ENCODE peak calls at places on chromosomes 12 and 14, in nine cellular contexts. Z, S, G, H, M, L, F, K and E are unnamed samples.

GRCh38 chr12:51669996-51670395 is 79.0 kb downstream of the SCN8A start:
- DNase-seq in S (no peak), K (no peak), Z (no peak), L (no peak), M (no peak), H (no peak), F (no peak), G (no peak), E (no peak)

GRCh38 chr12:52798671-52799497 is 3.0 kb upstream of the KRT3 start:
- DNase-seq in S (no peak), H (no peak), L (no peak), F (no peak), G (no peak), M (no peak), Z (no peak), K (no peak), E (no peak)

GRCh38 chr12:2922329-2922728 is 31.6 kb downstream of the TULP3 start:
- DNase-seq in F (no peak), G (no peak), H (no peak), K (no peak), Z (no peak), L (no peak), S (no peak), M (no peak), E (no peak)

GRCh38 chr14:60506010-60506409 is 2.9 kb upstream of the SIX6 start:
- DNase-seq in F (no peak), K (no peak), G (no peak), S (no peak), Z (no peak), M (no peak), H (no peak), L (no peak), E (no peak)

GRCh38 chr14:76133103-76133502 is 18.6 kb upstream of the GPATCH2L start:
- DNase-seq in L (no peak), S (no peak), Z (peak), F (no peak), H (no peak), K (no peak), M (no peak), G (no peak), E (peak)

GRCh38 chr12:91663331-91663998 is 480.8 kb upstream of the DCN start:
- DNase-seq in S (no peak), G (no peak), Z (no peak), L (no peak), M (no peak), F (no peak), H (no peak), K (no peak), E (no peak)

GRCh38 chr14:24436355-24437019 is 6.1 kb downstream of the SDR39U1 start:
- DNase-seq in K (peak), M (no peak), Z (peak), L (no peak), S (no peak), H (no peak), G (peak), F (no peak), E (peak)

GRCh38 chr12:68393398-68393797 is 61.2 kb upstream of the MDM1 start:
- DNase-seq in F (no peak), Z (no peak), K (no peak), M (no peak), S (no peak), L (no peak), H (no peak), G (peak), E (no peak)

GRCh38 chr14:23182372-23183014 is 967 bp downstream of the SLC7A8 start:
- DNase-seq in L (peak), Z (peak), S (no peak), M (peak), F (no peak), H (no peak), K (no peak), G (peak), E (peak)

GRCh38 chr12:117034691-117035090 is 64.5 kb downstream of the TESC start:
- DNase-seq in S (peak), F (no peak), G (no peak), K (no peak), L (no peak), Z (no peak), M (no peak), H (no peak), E (no peak)

GRCh38 chr12:4169959-4170358 is 103.6 kb upstream of the CCND2 start:
- DNase-seq in S (no peak), G (no peak), L (no peak), K (no peak), M (no peak), F (no peak), H (no peak), Z (peak), E (no peak)

GRCh38 chr14:73149753-73150152 is 13.4 kb downstream of the PSEN1 start:
- DNase-seq in F (no peak), L (no peak), K (no peak), Z (no peak), H (no peak), G (no peak), S (no peak), M (no peak), E (no peak)

GRCh38 chr14:65949711-65950516 is 536.3 kb upstream of the CCDC196 start:
- DNase-seq in L (no peak), S (no peak), M (peak), K (no peak), Z (peak), F (no peak), H (no peak), G (no peak), E (no peak)

GRCh38 chr14:23057757-23058653 is 685 bp upstream of the CDH24 start:
- DNase-seq in M (peak), Z (peak), S (peak), K (no peak), H (peak), L (peak), F (peak), G (peak), E (peak)

GRCh38 chr12:52235001-52235760 is 2.1 kb downstream of the KRT7 start:
- DNase-seq in F (no peak), Z (no peak), K (no peak), S (peak), G (no peak), L (no peak), M (no peak), H (no peak), E (no peak)

GRCh38 chr12:40104461-40105264 is 1.2 kb downstream of the SLC2A13 start:
- DNase-seq in K (no peak), M (no peak), S (no peak), H (no peak), Z (peak), L (peak), F (no peak), G (no peak), E (peak)

GRCh38 chr12:125329239-125330238 is 264.3 kb downstream of the AACS start:
- DNase-seq in K (no peak), H (no peak), G (peak), M (no peak), L (no peak), Z (no peak), S (no peak), F (no peak), E (no peak)

GRCh38 chr12:43551971-43552559 is at the start of gene ADAMTS20:
- DNase-seq in S (no peak), F (no peak), L (no peak), K (no peak), H (no peak), G (peak), M (no peak), Z (no peak), E (no peak)

GRCh38 chr14:53338192-53338591 is 185.1 kb upstream of the DDHD1 start:
- DNase-seq in K (no peak), S (no peak), Z (no peak), F (no peak), H (no peak), M (no peak), L (no peak), G (no peak), E (no peak)

GRCh38 chr14:42548349-42548748 is 941.7 kb downstream of the LRFN5 start:
- DNase-seq in K (no peak), M (no peak), L (no peak), G (no peak), F (no peak), S (no peak), Z (no peak), H (no peak), E (no peak)

GRCh38 chr14:69319911-69320310 is 60.0 kb downstream of the GALNT16 start:
- DNase-seq in F (no peak), K (no peak), G (no peak), H (no peak), L (no peak), Z (no peak), M (no peak), S (peak), E (no peak)

GRCh38 chr12:1917172-1918070 is 1.0 kb downstream of the CACNA2D4 start:
- DNase-seq in S (peak), F (no peak), M (no peak), G (peak), K (no peak), L (no peak), H (no peak), Z (peak), E (no peak)

GRCh38 chr12:48442191-48442828 is 30.0 kb upstream of the ANP32D start:
- DNase-seq in K (no peak), M (no peak), Z (no peak), G (peak), H (no peak), F (no peak), S (no peak), L (no peak), E (peak)

GRCh38 chr14:68547305-68548193 is 245.3 kb downstream of the ZFP36L1 start:
- DNase-seq in G (peak), F (no peak), Z (no peak), L (no peak), H (no peak), K (peak), S (no peak), M (no peak), E (no peak)

GRCh38 chr14:99986416-99986815 is 78.8 kb upstream of the EVL start:
- DNase-seq in F (no peak), L (no peak), Z (no peak), M (no peak), K (no peak), G (no peak), S (no peak), H (no peak), E (no peak)

GRCh38 chr12:7472060-7472459 is 28.1 kb upstream of the CD163L1 start:
- DNase-seq in H (no peak), F (no peak), S (no peak), L (no peak), K (no peak), Z (no peak), G (no peak), M (no peak), E (no peak)

GRCh38 chr12:126069549-126070165 is 1004.4 kb downstream of the AACS start:
- DNase-seq in L (peak), F (no peak), G (peak), Z (peak), S (no peak), K (no peak), M (peak), H (no peak), E (peak)

GRCh38 chr12:3054374-3054773 is 22.8 kb upstream of the TSPAN9 start:
- DNase-seq in S (no peak), Z (no peak), L (no peak), F (no peak), G (no peak), H (no peak), K (no peak), M (no peak), E (no peak)